ENCODE peak calls at places on chromosomes 2 and 18, in four cellular contexts. P is NCI-H2081; I is hepatocyte; N is naive thymus-derived CD8-positive, alpha-beta T cell. D is an unnamed sample.

GRCh38 chr18:76306685-76307292 is 188.3 kb downstream of the ZNF516 start:
- DNase-seq in P (no peak), I (no peak), N (no peak), D (no peak)

GRCh38 chr2:7154666-7155065 is 237.5 kb downstream of the RNF144A start:
- DNase-seq in P (no peak), I (no peak), N (no peak), D (no peak)

GRCh38 chr2:10126627-10127026 is 4.1 kb downstream of the RRM2 start:
- DNase-seq in P (no peak), I (no peak), N (no peak), D (no peak)

GRCh38 chr18:55589625-55590291 is 1.8 kb upstream of the TCF4 start:
- DNase-seq in P (peak), I (peak), N (peak), D (peak)

GRCh38 chr2:42459296-42459695 is 34.5 kb downstream of the KCNG3 start:
- DNase-seq in P (no peak), I (no peak), N (no peak), D (no peak)

GRCh38 chr2:119431155-119431975 is at the start of gene TMEM37:
- DNase-seq in P (peak), I (peak), N (no peak), D (no peak)

GRCh38 chr18:23972416-23972815 is 42.1 kb upstream of the TTC39C start:
- DNase-seq in P (no peak), I (no peak), N (no peak), D (no peak)

GRCh38 chr2:195038158-195038557 is 618.9 kb upstream of the SLC39A10 start:
- DNase-seq in P (no peak), I (peak), N (no peak), D (no peak)

GRCh38 chr18:24276994-24277393 is 120.6 kb downstream of the OSBPL1A start:
- DNase-seq in P (no peak), I (no peak), N (no peak), D (no peak)

GRCh38 chr2:58376592-58376991 is 135.5 kb upstream of the FANCL start:
- DNase-seq in P (no peak), I (no peak), N (no peak), D (no peak)

GRCh38 chr2:14530506-14530905 is 102.0 kb upstream of the LRATD1 start:
- DNase-seq in P (no peak), I (no peak), N (no peak), D (no peak)

GRCh38 chr2:215137741-215138340 is 585 bp downstream of the ABCA12 start:
- DNase-seq in P (no peak), I (no peak), N (no peak), D (no peak)

GRCh38 chr2:186486651-186487647 is 889 bp downstream of the ZC3H15 start:
- DNase-seq in P (no peak), I (no peak), N (no peak), D (peak)

GRCh38 chr2:149055751-149056150 is 17.3 kb downstream of the LYPD6B start:
- DNase-seq in P (no peak), I (no peak), N (no peak), D (no peak)

GRCh38 chr18:35969676-35970075 is 2.8 kb upstream of the RMP24 start:
- DNase-seq in P (no peak), I (no peak), N (no peak), D (no peak)

GRCh38 chr18:3256693-3257626 is 5.0 kb upstream of the MYL12B start:
- DNase-seq in P (no peak), I (peak), N (no peak), D (no peak)

GRCh38 chr2:88265352-88265960 is 95.3 kb downstream of the THNSL2 start:
- DNase-seq in P (no peak), I (peak), N (no peak), D (no peak)

GRCh38 chr2:31231571-31232287 is 2.2 kb upstream of the EHD3 start:
- DNase-seq in P (no peak), I (no peak), N (no peak), D (no peak)

GRCh38 chr2:32812316-32812715 is 134.4 kb upstream of the LTBP1 start:
- DNase-seq in P (no peak), I (no peak), N (no peak), D (no peak)

GRCh38 chr2:232126301-232127085 is 165.0 kb downstream of the DIS3L2 start:
- DNase-seq in P (no peak), I (no peak), N (no peak), D (no peak)

GRCh38 chr2:229714736-229715541 is 584 bp upstream of the DNER start:
- DNase-seq in P (peak), I (peak), N (peak), D (no peak)

GRCh38 chr2:210224660-210225460 is at the start of gene ACADL:
- DNase-seq in P (peak), I (peak), N (no peak), D (no peak)